ENCODE peak calls at places on chromosomes 1 and 21, in six cellular contexts. X is hepatocyte, A is progenitor cell of endocrine pancreas, H is dorsolateral prefrontal cortex, J is cardiac fibroblast, P is cardiac muscle cell. G is an unnamed sample.

GRCh38 chr1:245604979-245605378 is 450.2 kb downstream of the KIF26B start:
- DNase-seq in X (no peak), A (no peak), H (no peak), J (peak), P (peak), G (no peak)

GRCh38 chr1:26132128-26132824 is 20.7 kb downstream of the PDIK1L start:
- DNase-seq in X (no peak), A (no peak), H (no peak), J (no peak), P (no peak), G (no peak)

GRCh38 chr1:146020058-146020738 is 1.3 kb downstream of the HJV start:
- DNase-seq in X (peak), A (no peak), H (no peak), J (no peak), P (no peak), G (no peak)

GRCh38 chr1:167538657-167539056 is 14.9 kb downstream of the CREG1 start:
- DNase-seq in X (no peak), A (no peak), H (peak), J (no peak), P (no peak), G (no peak)

GRCh38 chr1:203911806-203912205 is 50.4 kb downstream of the SNRPE start:
- DNase-seq in X (no peak), A (no peak), H (no peak), J (peak), P (peak), G (no peak)

GRCh38 chr1:63322944-63323865 is 838 bp downstream of the FOXD3 start:
- DNase-seq in X (peak), A (peak), H (no peak), J (peak), P (no peak), G (no peak)

GRCh38 chr1:179785025-179785424 is 41.9 kb downstream of the FAM163A start:
- DNase-seq in X (no peak), A (no peak), H (no peak), J (no peak), P (peak), G (no peak)

GRCh38 chr1:162856260-162856659 is 4.7 kb downstream of the CCDC190 start:
- DNase-seq in X (no peak), A (no peak), H (no peak), J (peak), P (peak), G (no peak)

GRCh38 chr1:51990478-51990965 is at the start of gene RAB3B:
- DNase-seq in X (peak), A (peak), H (peak), J (peak), P (peak), G (peak)

GRCh38 chr1:230375795-230376194 is 50.3 kb downstream of the PGBD5 start:
- DNase-seq in X (no peak), A (no peak), H (peak), J (no peak), P (no peak), G (no peak)

GRCh38 chr1:47351305-47351704 is 17.7 kb downstream of the CMPK1 start:
- DNase-seq in X (no peak), A (no peak), H (no peak), J (no peak), P (no peak), G (no peak)

GRCh38 chr1:175984057-175984812 is 222.9 kb downstream of the COP1 start:
- DNase-seq in X (no peak), A (no peak), H (no peak), J (no peak), P (no peak), G (no peak)

GRCh38 chr1:228691926-228692325 is 43.4 kb upstream of the RHOU start:
- DNase-seq in X (peak), A (no peak), H (no peak), J (peak), P (peak), G (no peak)

GRCh38 chr1:29640428-29640785 is 404.1 kb downstream of the PTPRU start:
- DNase-seq in X (no peak), A (peak), H (no peak), J (no peak), P (no peak), G (peak)

GRCh38 chr1:20223659-20224058 is 37.3 kb upstream of the PLA2G2C start:
- DNase-seq in X (no peak), A (no peak), H (no peak), J (no peak), P (no peak), G (no peak)

GRCh38 chr21:38467369-38467768 is 30.9 kb downstream of the ERG start:
- DNase-seq in X (no peak), A (no peak), H (no peak), J (no peak), P (no peak), G (no peak)

GRCh38 chr1:186429017-186429416 is 31.9 kb downstream of the PDC start:
- DNase-seq in X (no peak), A (no peak), H (no peak), J (no peak), P (peak), G (no peak)

GRCh38 chr1:58714594-58714993 is 14.7 kb upstream of the MYSM1 start:
- DNase-seq in X (no peak), A (no peak), H (no peak), J (no peak), P (no peak), G (no peak)

GRCh38 chr1:34984435-34985062 is 598 bp downstream of the TMEM35B start:
- DNase-seq in X (peak), A (no peak), H (peak), J (peak), P (peak), G (no peak)

GRCh38 chr1:8017495-8018310 is 8.4 kb downstream of the ERRFI1 start:
- DNase-seq in X (peak), A (no peak), H (no peak), J (peak), P (peak), G (no peak)

GRCh38 chr21:43597052-43597451 is 62.2 kb downstream of the HSF2BP start:
- DNase-seq in X (peak), A (no peak), H (no peak), J (peak), P (peak), G (no peak)

GRCh38 chr1:182863940-182864339 is 24.8 kb downstream of the DHX9 start:
- DNase-seq in X (no peak), A (no peak), H (no peak), J (no peak), P (no peak), G (no peak)

GRCh38 chr1:109617291-109617801 is 2.1 kb downstream of the GNAT2 start:
- DNase-seq in X (peak), A (no peak), H (no peak), J (peak), P (peak), G (no peak)

GRCh38 chr1:30785714-30786113 is 28.1 kb upstream of the LAPTM5 start:
- DNase-seq in X (no peak), A (no peak), H (no peak), J (no peak), P (no peak), G (no peak)

GRCh38 chr21:35428489-35428888 is 379.4 kb upstream of the RUNX1 start:
- DNase-seq in X (no peak), A (no peak), H (no peak), J (peak), P (peak), G (no peak)

DNA sequence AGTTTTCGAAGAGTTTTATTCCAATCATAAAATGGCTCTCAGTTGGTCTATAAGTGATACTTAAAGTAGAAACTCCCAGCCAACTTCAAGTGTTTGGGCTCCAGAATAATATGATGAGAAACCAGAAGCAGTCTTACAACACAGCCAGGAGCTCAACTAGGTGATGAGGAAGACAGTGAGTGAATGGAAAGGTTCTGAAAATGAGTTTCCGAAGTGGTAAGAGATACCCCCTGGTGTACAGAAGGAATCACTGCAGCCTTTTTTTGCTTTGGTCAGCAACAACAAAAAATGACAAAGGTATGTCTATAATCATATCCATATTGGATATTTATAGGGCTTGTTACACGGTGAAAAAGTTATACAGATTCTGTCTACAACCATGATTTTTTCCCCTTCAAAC is 16.5 kb downstream of the KRTAP19-1 start:
- DNase-seq in X (peak), A (no peak), H (no peak), J (no peak), P (no peak), G (no peak)
- TF ChIP-seq CTCF in X (peak), A (peak), H (peak), J (peak), P (no peak), G (peak)

GRCh38 chr1:196650403-196650802 is 1.4 kb upstream of the CFH start:
- DNase-seq in X (no peak), A (no peak), H (no peak), J (no peak), P (no peak), G (no peak)
- TF ChIP-seq CTCF in X (no peak), A (no peak), H (no peak), J (no peak), P (no peak), G (no peak)

DNA sequence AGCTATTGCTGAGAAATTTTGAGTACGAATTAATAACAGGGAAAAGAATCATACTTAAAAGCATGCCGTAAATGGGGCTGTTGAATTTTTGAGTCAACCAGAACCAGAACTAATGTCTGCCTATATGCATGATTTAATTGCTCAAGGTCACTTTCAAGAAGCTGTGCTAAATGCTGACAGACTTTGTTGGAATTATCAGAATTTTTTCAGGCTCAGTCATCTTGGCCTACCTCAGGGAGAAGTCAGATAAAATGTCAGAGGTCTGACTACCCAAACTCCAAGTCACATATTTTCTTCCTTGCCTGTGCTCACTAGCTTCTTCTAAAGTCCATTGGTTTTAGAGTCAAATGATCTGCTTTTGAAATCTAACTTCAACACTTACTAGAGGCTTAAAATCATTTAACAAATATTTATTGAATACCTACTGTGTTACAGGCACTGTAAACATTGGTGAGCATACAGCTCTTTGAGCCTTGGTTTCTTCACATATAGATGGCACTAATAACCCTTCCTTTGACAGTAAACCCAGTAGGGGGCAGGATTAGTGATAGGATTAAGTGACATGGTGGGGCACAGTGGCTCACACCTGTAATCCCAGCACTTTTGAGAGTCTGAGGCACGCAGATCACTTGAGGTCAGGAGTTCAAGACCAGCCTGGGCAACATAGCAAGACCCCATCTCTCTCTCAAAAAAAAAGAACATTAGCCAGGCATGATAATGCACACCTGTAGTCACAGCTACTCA is 121.2 kb upstream of the SLC44A3 start:
- DNase-seq in X (peak), A (no peak), H (no peak), J (peak), P (peak), G (no peak)
- TF ChIP-seq CTCF in X (no peak), A (no peak), H (no peak), J (no peak), P (no peak), G (no peak)

GRCh38 chr1:15362737-15363128 is 47.0 kb upstream of the EFHD2 start:
- DNase-seq in X (no peak), A (no peak), H (no peak), J (no peak), P (no peak), G (no peak)

GRCh38 chr1:15362096-15362736 is 47.5 kb upstream of the EFHD2 start:
- DNase-seq in X (no peak), A (no peak), H (no peak), J (no peak), P (no peak), G (no peak)

GRCh38 chr1:15368888-15369287 is 40.8 kb upstream of the EFHD2 start:
- DNase-seq in X (no peak), A (no peak), H (no peak), J (no peak), P (no peak), G (no peak)

GRCh38 chr1:15360681-15361080 is 49.0 kb upstream of the EFHD2 start:
- DNase-seq in X (no peak), A (no peak), H (no peak), J (no peak), P (no peak), G (no peak)

DNA sequence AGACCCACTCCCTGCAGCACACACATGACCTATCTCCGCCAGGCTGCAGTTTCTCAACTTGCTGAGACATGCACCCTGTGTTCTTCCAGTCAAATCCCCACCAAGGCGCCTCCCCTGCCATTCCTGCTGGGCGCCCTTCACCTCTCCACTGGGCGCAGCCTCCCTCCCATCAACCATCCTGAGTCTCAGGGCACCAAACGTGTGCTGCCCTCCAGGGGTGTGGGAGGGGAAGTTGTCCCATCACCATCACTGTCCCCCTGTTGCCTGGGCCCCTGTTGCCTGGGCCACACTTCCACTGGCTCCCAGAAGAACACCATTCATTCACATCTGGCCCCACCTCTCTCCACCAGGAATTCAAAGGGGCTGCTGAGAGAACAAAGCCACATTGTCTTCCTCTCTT is 44.9 kb upstream of the EFHD2 start:
- DNase-seq in X (no peak), A (no peak), H (no peak), J (no peak), P (no peak), G (no peak)
- TF ChIP-seq CTCF in X (no peak), A (no peak), H (no peak), J (no peak), P (no peak), G (no peak)

DNA sequence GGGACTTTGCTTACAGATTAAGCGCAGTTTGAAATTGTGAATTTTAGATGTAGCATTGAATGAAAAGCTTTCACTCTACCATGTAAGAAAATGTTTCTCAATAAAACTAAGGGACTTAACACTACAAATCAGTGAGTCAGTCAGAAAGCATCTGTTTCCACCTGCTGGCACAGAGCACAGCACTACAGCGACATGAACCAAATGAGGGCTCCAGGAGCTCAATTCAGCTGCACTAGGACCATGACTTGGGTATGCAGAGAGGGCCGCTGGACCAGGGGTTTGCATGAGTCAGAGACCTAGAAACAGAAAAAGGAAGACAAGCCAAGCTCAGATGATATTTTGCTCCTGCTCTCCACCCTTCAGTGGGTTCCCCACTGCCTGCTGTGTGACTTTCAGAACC is 5.2 kb downstream of the SUSD4 start:
- DNase-seq in X (no peak), A (no peak), H (no peak), J (no peak), P (no peak), G (no peak)
- TF ChIP-seq CTCF in X (no peak), A (no peak), H (no peak), J (no peak), P (no peak), G (no peak)

DNA sequence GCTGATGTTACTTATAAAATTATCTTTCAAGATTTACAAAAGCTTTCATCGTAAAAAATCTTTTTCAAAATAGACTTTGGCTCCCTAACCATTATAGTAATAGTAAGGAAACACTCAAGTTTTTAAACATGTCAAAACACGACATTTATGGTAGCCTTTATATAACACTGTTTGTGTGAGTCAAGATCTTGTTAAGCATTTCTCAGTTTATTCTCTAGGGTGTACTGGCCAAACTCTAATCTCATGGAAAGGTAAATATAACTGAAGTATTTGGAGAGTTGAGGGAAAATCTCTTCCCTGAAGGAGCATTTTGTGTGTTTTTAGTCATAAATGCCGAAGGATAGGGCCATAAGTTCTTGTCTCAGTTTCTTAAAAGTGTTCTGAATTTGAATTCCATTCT is 790.9 kb upstream of the NCAM2 start:
- DNase-seq in X (no peak), A (no peak), H (no peak), J (no peak), P (no peak), G (no peak)
- TF ChIP-seq CTCF in X (no peak), A (no peak), H (no peak), J (no peak), P (no peak), G (no peak)

DNA sequence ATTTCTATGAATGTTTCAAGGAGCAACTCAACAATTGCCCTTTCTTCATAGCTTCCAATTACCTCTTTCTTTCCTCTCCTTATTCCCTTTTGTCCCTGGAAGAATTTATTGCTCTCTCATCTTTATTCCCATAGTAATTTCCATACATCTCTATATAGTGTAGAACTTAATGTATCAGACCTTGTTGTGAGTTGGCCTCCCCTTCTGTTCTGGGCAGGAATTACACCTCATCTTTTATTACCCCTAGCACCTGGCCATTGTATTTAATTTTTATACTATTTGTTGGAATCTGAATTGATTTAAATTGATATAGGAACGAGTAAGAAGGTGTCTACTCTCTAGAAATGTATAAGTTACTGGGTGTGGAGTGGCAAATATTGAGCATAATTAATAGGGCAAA is 114.5 kb downstream of the CACHD1 start:
- DNase-seq in X (no peak), A (no peak), H (no peak), J (no peak), P (no peak), G (no peak)
- TF ChIP-seq CTCF in X (peak), A (no peak), H (no peak), J (peak), P (peak), G (peak)

GRCh38 chr1:240888039-240888786 is 276.3 kb upstream of the GREM2 start:
- DNase-seq in X (peak), A (peak), H (no peak), J (no peak), P (no peak), G (no peak)
- TF ChIP-seq CTCF in X (peak), A (peak), H (peak), J (peak), P (peak), G (peak)

DNA sequence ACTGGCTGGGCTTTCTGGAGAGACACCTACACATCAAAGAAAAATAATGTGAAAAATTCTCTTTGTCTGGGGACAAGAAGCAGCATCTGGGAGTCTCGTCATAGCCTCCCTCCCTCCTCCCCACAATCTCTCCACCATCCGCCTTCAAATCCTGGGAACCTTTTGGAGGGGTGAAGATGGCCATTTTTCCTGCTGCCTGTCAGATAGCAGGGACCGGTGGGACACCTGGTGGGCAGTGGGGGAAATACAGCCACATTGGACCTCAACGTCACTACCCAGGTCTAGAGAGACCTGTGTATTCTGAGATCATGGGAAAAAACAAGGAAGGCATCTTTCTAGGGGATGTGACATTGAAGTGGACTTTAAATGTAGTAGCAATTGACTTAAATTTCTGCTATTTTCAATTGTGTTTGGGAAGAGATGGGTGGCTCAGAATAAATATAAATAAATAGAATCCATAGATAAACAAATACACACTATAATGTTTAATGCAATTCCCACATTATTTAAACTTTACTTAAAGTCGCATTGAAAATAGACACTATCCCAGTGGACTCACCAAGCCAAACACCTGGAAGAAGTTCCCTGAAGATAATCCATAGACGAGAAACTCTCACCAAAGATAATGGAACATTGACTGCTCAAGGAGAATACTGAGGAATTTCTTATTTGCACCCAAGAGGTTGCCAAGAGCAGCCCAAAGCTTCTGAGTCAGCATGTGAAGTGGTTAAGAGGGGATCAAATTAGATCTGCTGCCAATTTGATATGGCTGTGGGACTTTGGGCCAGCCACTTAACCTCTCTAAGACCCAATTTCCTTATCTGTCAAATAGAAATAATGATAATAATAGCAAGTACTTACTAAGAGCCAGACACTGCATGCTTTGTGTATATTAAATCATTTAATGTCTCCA is 147.6 kb upstream of the CAMK1G start:
- DNase-seq in X (peak), A (peak), H (peak), J (peak), P (peak), G (peak)
- TF ChIP-seq CTCF in X (peak), A (peak), H (peak), J (peak), P (peak), G (peak)

G was measured in type B pancreatic cell.